ENCODE peak calls at places on chromosomes 12 and 14, in four cellular contexts. D is lung, V is iPS-NIHi11, G is germinal center. H is an unnamed sample.

GRCh38 chr14:104285483-104285790 is 147.1 kb downstream of the KIF26A start:
- DNase-seq in D (no peak), V (no peak), G (no peak), H (no peak)

GRCh38 chr12:5996459-5996858 is 51.4 kb upstream of the ANO2 start:
- DNase-seq in D (no peak), V (no peak), G (no peak), H (no peak)

GRCh38 chr14:104595116-104595675 is 9.4 kb downstream of the TMEM179 start:
- DNase-seq in D (no peak), V (no peak), G (no peak), H (no peak)

GRCh38 chr12:561908-562593 is 101.2 kb downstream of the NINJ2 start:
- DNase-seq in D (no peak), V (no peak), G (no peak), H (no peak)

GRCh38 chr14:38042356-38042755 is 165.3 kb upstream of the SSTR1 start:
- DNase-seq in D (no peak), V (peak), G (no peak), H (no peak)

GRCh38 chr12:20374775-20375174 is 6.4 kb downstream of the PDE3A start:
- DNase-seq in D (no peak), V (no peak), G (no peak), H (peak)

GRCh38 chr12:32446306-32447119 is 47.2 kb downstream of the FGD4 start:
- DNase-seq in D (no peak), V (no peak), G (no peak), H (no peak)

GRCh38 chr14:59017285-59017965 is 171.0 kb upstream of the DAAM1 start:
- DNase-seq in D (no peak), V (no peak), G (no peak), H (no peak)

GRCh38 chr12:51868821-51869489 is 18.9 kb upstream of the ANKRD33 start:
- DNase-seq in D (no peak), V (no peak), G (no peak), H (peak)

GRCh38 chr12:89384050-89384749 is 31.9 kb upstream of the DUSP6 start:
- DNase-seq in D (peak), V (peak), G (no peak), H (no peak)

GRCh38 chr14:105866841-105867321 is 340.5 kb downstream of the TMEM121 start:
- DNase-seq in D (no peak), V (no peak), G (no peak), H (no peak)

GRCh38 chr12:125340791-125341190 is 275.6 kb downstream of the AACS start:
- DNase-seq in D (no peak), V (no peak), G (no peak), H (peak)

GRCh38 chr14:65344011-65344410 is 68.5 kb upstream of the FUT8 start:
- DNase-seq in D (no peak), V (no peak), G (no peak), H (no peak)

GRCh38 chr12:57655541-57656240 is 22.7 kb upstream of the B4GALNT1 start:
- DNase-seq in D (no peak), V (no peak), G (no peak), H (no peak)

GRCh38 chr14:68574461-68574860 is 218.4 kb downstream of the ZFP36L1 start:
- DNase-seq in D (no peak), V (no peak), G (no peak), H (no peak)

GRCh38 chr12:115088328-115088994 is 404.5 kb upstream of the TBX3 start:
- DNase-seq in D (peak), V (no peak), G (no peak), H (no peak)

GRCh38 chr14:59428581-59429012 is 36.6 kb downstream of the GPR135 start:
- DNase-seq in D (no peak), V (no peak), G (no peak), H (no peak)

GRCh38 chr12:68621092-68622081 is 10.7 kb downstream of the RAP1B start:
- DNase-seq in D (no peak), V (no peak), G (no peak), H (no peak)

GRCh38 chr12:68971404-68971803 is 38.4 kb upstream of the CPM start:
- DNase-seq in D (peak), V (no peak), G (no peak), H (peak)

GRCh38 chr14:61196792-61197191 is 84.3 kb downstream of the TMEM30B start:
- DNase-seq in D (no peak), V (no peak), G (no peak), H (peak)

GRCh38 chr12:64696065-64696741 is 63.0 kb downstream of the GNS start:
- DNase-seq in D (no peak), V (no peak), G (no peak), H (peak)

GRCh38 chr12:72289633-72290032 is 17.5 kb downstream of the TRHDE start:
- DNase-seq in D (no peak), V (no peak), G (no peak), H (no peak)

GRCh38 chr12:83128529-83128928 is 441.8 kb downstream of the TMTC2 start:
- DNase-seq in D (no peak), V (no peak), G (no peak), H (no peak)

GRCh38 chr12:2691001-2691339 is 103.8 kb upstream of the FKBP4 start:
- DNase-seq in D (peak), V (peak), G (peak), H (peak)

GRCh38 chr14:52455291-52456088 is 96.8 kb downstream of the TXNDC16 start:
- DNase-seq in D (no peak), V (no peak), G (no peak), H (no peak)

GRCh38 chr12:25843976-25844375 is 114.5 kb upstream of the RASSF8 start:
- DNase-seq in D (no peak), V (no peak), G (no peak), H (peak)

GRCh38 chr14:50835280-50835679 is 4.3 kb upstream of the NIN start:
- DNase-seq in D (no peak), V (no peak), G (no peak), H (peak)

GRCh38 chr14:61598980-61599379 is 96.3 kb upstream of the HIF1A start:
- DNase-seq in D (no peak), V (no peak), G (no peak), H (peak)

GRCh38 chr14:99809376-99809775 is 16.2 kb downstream of the EML1 start:
- DNase-seq in D (peak), V (no peak), G (no peak), H (no peak)

GRCh38 chr14:58772814-58773620 is 135.3 kb downstream of the DACT1 start:
- DNase-seq in D (no peak), V (peak), G (no peak), H (no peak)

GRCh38 chr12:70292017-70292776 is 49.0 kb downstream of the CNOT2 start:
- DNase-seq in D (no peak), V (no peak), G (no peak), H (no peak)

GRCh38 chr12:32312049-32312670 is 87.2 kb upstream of the FGD4 start:
- DNase-seq in D (no peak), V (peak), G (peak), H (peak)

GRCh38 chr12:2856051-2856450 is 788 bp downstream of the TEX52 start:
- DNase-seq in D (no peak), V (no peak), G (no peak), H (peak)

GRCh38 chr12:54428050-54429013 is 9.3 kb upstream of the ITGA5 start:
- DNase-seq in D (no peak), V (peak), G (no peak), H (no peak)